ENCODE peak calls at places on chromosomes 5 and 9, in five cellular contexts. K is mesendoderm; V is heart left ventricle; F is CD8-positive, alpha-beta T cell; R is GM06990. A is an unnamed sample. For H3K27me3, the result is how much of the 10 kb centered on the place peaks cover.

GRCh38 chr5:149913449-149914419 is 30.9 kb downstream of the PDE6A start:
- DNase-seq in R (peak), V (no peak), K (peak), F (no peak), A (no peak)

GRCh38 chr5:145385276-145385675 is 449.9 kb downstream of the PRELID2 start:
- DNase-seq in V (no peak), F (no peak), R (no peak), K (no peak), A (no peak)

GRCh38 chr5:138763037-138763778 is 10.0 kb downstream of the CTNNA1 start:
- DNase-seq in K (no peak), R (no peak), V (no peak), F (no peak), A (no peak)

GRCh38 chr5:87113848-87114247 is 153.8 kb upstream of the RASA1 start:
- DNase-seq in V (no peak), K (no peak), F (no peak), R (no peak), A (no peak)

GRCh38 chr9:106860731-106861584 is 2.0 kb upstream of the ZNF462 start:
- DNase-seq in R (no peak), F (no peak), K (peak), V (peak), A (no peak)

GRCh38 chr9:37963936-37964739 is 60.2 kb upstream of the SLC25A51 start:
- DNase-seq in R (no peak), F (no peak), K (no peak), V (no peak), A (no peak)

GRCh38 chr5:33892419-33893151 is 795 bp upstream of the ADAMTS12 start:
- DNase-seq in K (peak), V (peak), R (no peak), F (no peak), A (no peak)

GRCh38 chr9:71675857-71676165 is 92.5 kb downstream of the CEMIP2 start:
- DNase-seq in F (no peak), V (no peak), R (no peak), K (no peak), A (no peak)

GRCh38 chr9:121640076-121640475 is 11.4 kb upstream of the DAB2IP start:
- DNase-seq in V (peak), K (peak), R (no peak), F (peak), A (no peak)

GRCh38 chr9:15873573-15874177 is 320.8 kb downstream of the CCDC171 start:
- DNase-seq in V (no peak), F (no peak), R (peak), K (peak), A (peak)

GRCh38 chr5:78127875-78128274 is 166.6 kb downstream of the AP3B1 start:
- DNase-seq in F (no peak), R (no peak), K (peak), V (no peak), A (no peak)

GRCh38 chr5:164742025-164742424 is 1236.6 kb downstream of the MAT2B start:
- DNase-seq in F (no peak), V (no peak), R (peak), K (no peak), A (no peak)

GRCh38 chr5:27020965-27021364 is 17.4 kb downstream of the CDH9 start:
- DNase-seq in F (no peak), V (no peak), R (no peak), K (no peak), A (no peak)

GRCh38 chr9:99591770-99592169 is 229.9 kb upstream of the NR4A3 start:
- DNase-seq in F (no peak), K (no peak), V (no peak), R (no peak), A (no peak)

GRCh38 chr5:5708367-5708919 is 286.0 kb downstream of the ICE1 start:
- DNase-seq in R (no peak), K (no peak), V (no peak), F (no peak), A (no peak)

GRCh38 chr9:34659592-34660253 is 2.7 kb downstream of the CCL27 start:
- DNase-seq in V (no peak), R (no peak), F (no peak), K (no peak), A (no peak)

GRCh38 chr9:110977259-110977709 is 61.0 kb downstream of the LPAR1 start:
- DNase-seq in K (no peak), F (no peak), R (no peak), V (no peak), A (no peak)

GRCh38 chr9:108842610-108843295 is 13.0 kb downstream of the ACTL7B start:
- DNase-seq in K (no peak), V (no peak), F (no peak), R (no peak), A (no peak)

GRCh38 chr9:71004196-71004595 is 117.2 kb downstream of the TRPM3 start:
- DNase-seq in R (no peak), F (no peak), K (no peak), V (no peak), A (no peak)

GRCh38 chr5:181223041-181223728 is at the start of gene TRIM41:
- DNase-seq in F (peak), K (peak), R (peak), V (peak), A (peak)

GRCh38 chr5:179285236-179285635 is 60.0 kb downstream of the ADAMTS2 start:
- DNase-seq in R (no peak), K (no peak), F (no peak), V (peak), A (no peak)

GRCh38 chr5:31824886-31825774 is 186.2 kb downstream of the PDZD2 start:
- DNase-seq in V (peak), R (peak), F (peak), K (peak), A (peak)

GRCh38 chr5:81268797-81269196 is 32.6 kb upstream of the ZCCHC9 start:
- DNase-seq in K (no peak), F (no peak), V (no peak), R (no peak), A (no peak)

GRCh38 chr9:130157079-130157478 is 15.1 kb upstream of the NCS1 start:
- DNase-seq in V (no peak), F (no peak), K (no peak), R (no peak), A (no peak)

GRCh38 chr5:176821441-176821840 is 11.1 kb downstream of the UNC5A start:
- DNase-seq in F (no peak), V (no peak), K (no peak), R (no peak), A (no peak)
- H3K27me3 ChIP-seq in F (under half), V (under half), K (under half), R (under half), A (under half)

GRCh38 chr5:88675758-88676636 is 207.0 kb downstream of the MEF2C start:
- DNase-seq in K (peak), R (peak), V (no peak), F (no peak), A (no peak)
- H3K27me3 ChIP-seq in K (half or more), R (under half), V (half or more), F (half or more), A (half or more)

GRCh38 chr5:54985301-54986268 is at the start of gene ESM1:
- DNase-seq in F (no peak), V (no peak), R (no peak), K (no peak), A (no peak)
- H3K27me3 ChIP-seq in F (under half), V (under half), R (under half), K (under half), A (under half)

DNA sequence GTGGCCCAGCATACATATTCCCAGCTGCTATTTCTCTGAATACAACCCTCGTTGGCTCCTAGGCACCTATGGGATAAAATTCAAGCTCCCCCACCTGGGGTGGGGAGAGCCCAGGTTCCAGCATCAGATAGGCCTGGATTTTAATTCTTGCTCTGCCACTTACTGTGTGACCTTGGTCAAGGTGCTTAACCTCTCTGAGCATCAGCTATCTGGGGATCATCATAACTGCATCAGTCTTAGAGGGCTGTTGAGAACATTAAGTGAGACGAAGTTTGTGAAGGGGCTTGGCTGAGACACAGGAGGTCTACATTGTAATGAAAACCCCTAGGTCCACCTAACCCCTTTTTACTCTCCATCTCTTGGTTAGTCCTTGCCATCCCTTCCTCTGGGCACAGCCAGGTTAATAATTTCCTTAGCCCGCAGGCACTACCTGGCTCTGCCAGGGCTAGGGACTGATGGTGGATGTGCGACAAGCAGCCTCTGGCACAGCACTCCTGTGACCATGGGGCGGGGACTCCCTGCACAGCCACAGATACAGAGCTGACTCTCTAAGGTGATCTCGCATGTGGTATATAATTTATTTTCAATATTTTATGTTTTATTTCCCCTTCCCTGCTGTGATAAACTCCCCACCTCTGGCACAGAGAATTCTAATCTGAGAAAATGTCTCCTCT is 68.7 kb downstream of the CRB2 start:
- DNase-seq in K (no peak), V (no peak), R (no peak), F (no peak), A (no peak)
- H3K27me3 ChIP-seq in K (under half), V (under half), R (under half), F (under half), A (under half)

GRCh38 chr9:131772940-131773339 is 33.1 kb upstream of the RAPGEF1 start:
- DNase-seq in V (no peak), F (no peak), K (no peak), R (no peak), A (no peak)

GRCh38 chr9:131776036-131776435 is 36.2 kb upstream of the RAPGEF1 start:
- DNase-seq in F (no peak), V (no peak), R (no peak), K (no peak), A (no peak)

GRCh38 chr9:131774636-131775035 is 34.8 kb upstream of the RAPGEF1 start:
- DNase-seq in R (no peak), K (no peak), V (no peak), F (no peak), A (no peak)

GRCh38 chr9:131771646-131772045 is 31.8 kb upstream of the RAPGEF1 start:
- DNase-seq in V (no peak), F (no peak), K (no peak), R (no peak), A (no peak)

DNA sequence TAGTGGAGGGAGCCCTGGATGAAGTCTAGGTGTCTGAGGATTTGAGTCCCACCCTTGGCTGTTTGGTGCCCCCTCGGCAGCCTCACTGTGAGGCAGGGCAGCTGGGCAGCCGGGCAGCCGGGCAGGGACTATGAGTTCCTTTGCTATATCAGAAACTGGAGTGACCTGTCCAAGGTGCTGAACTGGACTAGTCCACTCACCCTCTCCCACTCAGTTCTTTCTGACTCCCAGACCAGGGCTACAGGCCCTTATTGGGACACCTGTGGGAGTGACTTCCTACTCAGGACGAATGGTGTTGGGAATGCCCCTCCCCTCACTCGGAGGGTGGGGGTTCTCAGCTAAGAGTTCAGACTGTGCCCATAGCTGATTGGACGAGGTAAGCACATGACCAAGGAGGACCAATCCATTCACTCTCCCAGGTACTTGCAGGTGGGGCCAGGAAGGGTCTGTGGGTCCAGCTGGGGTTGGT is 34.1 kb upstream of the RAPGEF1 start:
- DNase-seq in F (peak), V (peak), R (no peak), K (peak), A (peak)
- H3K27me3 ChIP-seq in F (under half), V (under half), R (under half), K (under half), A (under half)

DNA sequence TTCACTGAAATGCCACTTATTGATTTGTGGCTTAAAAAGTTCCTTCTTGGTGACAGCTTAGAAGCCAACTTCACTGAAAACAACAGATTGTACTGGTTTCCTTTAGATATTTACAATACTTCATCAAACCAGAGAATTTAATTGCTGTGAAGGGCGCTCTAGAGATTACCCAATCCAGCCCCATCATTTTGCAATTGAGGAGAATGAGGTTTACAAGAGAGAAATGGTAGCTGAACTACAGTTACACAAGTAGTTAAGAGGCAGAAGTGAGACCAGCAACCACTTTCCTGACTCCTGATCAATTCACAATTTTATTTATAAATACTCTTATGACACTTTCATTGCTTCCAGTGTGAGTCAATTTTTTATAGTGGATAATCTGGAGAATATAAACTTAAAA is 103.5 kb upstream of the APC start:
- DNase-seq in R (no peak), F (no peak), K (no peak), V (no peak), A (no peak)
- H3K27me3 ChIP-seq in R (under half), F (under half), K (under half), V (under half), A (under half)

GRCh38 chr5:1391691-1392090 is 46.8 kb upstream of the CLPTM1L start:
- DNase-seq in K (no peak), R (no peak), V (no peak), F (no peak), A (no peak)
- H3K27me3 ChIP-seq in K (under half), R (under half), V (under half), F (under half), A (under half)